ENCODE peak calls at places on chromosomes 6 and 20, in eight cellular contexts. P is OCI-LY7, E is fibroblast of pulmonary artery, Q is progenitor cell of endocrine pancreas, N is sigmoid colon, V is IMR-90, X is adrenal gland, Y is B cell. H is an unnamed sample.

GRCh38 chr6:3742076-3742425 is 9.5 kb downstream of the PXDC1 start:
- DNase-seq in P (no peak), E (no peak), Q (no peak), N (no peak), V (no peak), X (no peak), Y (no peak), H (no peak)

GRCh38 chr6:20534906-20535305 is 649 bp downstream of the CDKAL1 start:
- DNase-seq in P (peak; percentile 41), E (no peak), Q (no peak), N (no peak), V (no peak), X (no peak), Y (no peak), H (no peak)

GRCh38 chr6:151589667-151590066 is 95.8 kb downstream of the CCDC170 start:
- DNase-seq in P (no peak), E (no peak), Q (no peak), N (no peak), V (no peak), X (no peak), Y (no peak), H (no peak)

GRCh38 chr20:10306440-10307358 is 88.1 kb downstream of the SNAP25 start:
- DNase-seq in P (no peak), E (peak; percentile 92), Q (no peak), N (no peak), V (peak; percentile 91), X (no peak), Y (no peak), H (peak; percentile 77)

GRCh38 chr6:34610819-34611477 is 54.8 kb upstream of the SPDEF start:
- DNase-seq in P (no peak), E (peak; percentile 87), Q (no peak), N (no peak), V (peak; percentile 95), X (no peak), Y (no peak), H (peak; percentile 84)

GRCh38 chr6:113512581-113512980 is 344.6 kb upstream of the MARCKS start:
- DNase-seq in P (no peak), E (no peak), Q (no peak), N (no peak), V (no peak), X (no peak), Y (no peak), H (no peak)

GRCh38 chr20:20887593-20888272 is 175.3 kb upstream of the RALGAPA2 start:
- DNase-seq in P (no peak), E (no peak), Q (no peak), N (no peak), V (no peak), X (no peak), Y (no peak), H (no peak)

GRCh38 chr6:23301546-23301945 is 732.2 kb downstream of the HDGFL1 start:
- DNase-seq in P (no peak), E (no peak), Q (no peak), N (no peak), V (peak; percentile 41), X (no peak), Y (no peak), H (no peak)

GRCh38 chr6:28336284-28337024 is 506 bp upstream of the ZSCAN31 start:
- DNase-seq in P (peak; percentile 57), E (peak; percentile 65), Q (no peak), N (no peak), V (peak; percentile 31), X (peak; percentile 38), Y (peak; percentile 58), H (no peak)

GRCh38 chr6:63640062-63640461 is 4.5 kb downstream of the PHF3 start:
- DNase-seq in P (no peak), E (peak; percentile 43), Q (no peak), N (no peak), V (peak; percentile 79), X (no peak), Y (no peak), H (peak; percentile 75)

GRCh38 chr6:148440877-148441453 is 98.3 kb downstream of the SASH1 start:
- DNase-seq in P (no peak), E (peak; percentile 98), Q (no peak), N (peak; percentile 75), V (peak; percentile 85), X (peak; percentile 29), Y (no peak), H (peak; percentile 88)

GRCh38 chr6:27426045-27426620 is 37.6 kb downstream of the ZNF391 start:
- DNase-seq in P (no peak), E (no peak), Q (no peak), N (no peak), V (no peak), X (no peak), Y (no peak), H (no peak)

DNA sequence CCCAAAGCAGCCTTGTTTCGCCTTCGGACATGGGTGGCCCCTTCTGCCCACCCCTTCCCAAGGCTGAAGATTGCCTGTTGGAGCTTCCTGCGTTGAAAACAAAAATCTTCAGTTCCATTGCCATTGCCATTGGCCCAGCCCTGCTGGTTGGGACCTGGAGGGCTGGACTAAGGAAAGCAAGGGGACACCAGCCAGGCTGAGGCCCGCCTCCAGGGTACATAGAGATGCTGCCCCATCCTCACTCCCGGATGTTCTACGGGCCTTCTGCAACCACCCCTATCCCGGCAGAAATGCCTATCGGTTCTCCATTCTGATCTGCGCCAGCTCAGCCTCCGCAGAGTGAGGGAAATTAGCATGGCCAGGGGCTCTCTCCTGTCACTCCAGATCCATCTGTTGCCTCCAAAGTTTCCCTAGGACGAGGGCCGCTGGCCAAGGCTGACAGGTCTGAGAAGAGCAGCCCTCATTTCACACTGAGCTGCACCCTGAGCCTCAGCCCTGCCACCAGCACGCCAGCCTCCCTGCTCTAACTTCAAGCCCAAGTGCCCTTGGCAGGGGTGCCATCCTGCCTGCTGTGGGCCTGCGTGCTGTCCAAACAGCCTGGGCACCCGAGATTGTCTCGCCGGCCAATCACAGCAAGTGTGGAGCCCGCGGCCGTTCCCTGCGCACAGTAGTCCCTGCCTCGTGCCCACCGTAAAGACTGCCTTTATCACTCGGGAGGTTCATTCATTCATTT is 13.5 kb upstream of the STX16 start:
- DNase-seq in P (no peak), E (no peak), Q (no peak), N (peak; percentile 59), V (no peak), X (no peak), Y (no peak), H (no peak)
- TF ChIP-seq CTCF in P (no peak), E (no peak), Q (no peak), N (no peak), V (no peak), X (no peak), Y (no peak), H (no peak)

DNA sequence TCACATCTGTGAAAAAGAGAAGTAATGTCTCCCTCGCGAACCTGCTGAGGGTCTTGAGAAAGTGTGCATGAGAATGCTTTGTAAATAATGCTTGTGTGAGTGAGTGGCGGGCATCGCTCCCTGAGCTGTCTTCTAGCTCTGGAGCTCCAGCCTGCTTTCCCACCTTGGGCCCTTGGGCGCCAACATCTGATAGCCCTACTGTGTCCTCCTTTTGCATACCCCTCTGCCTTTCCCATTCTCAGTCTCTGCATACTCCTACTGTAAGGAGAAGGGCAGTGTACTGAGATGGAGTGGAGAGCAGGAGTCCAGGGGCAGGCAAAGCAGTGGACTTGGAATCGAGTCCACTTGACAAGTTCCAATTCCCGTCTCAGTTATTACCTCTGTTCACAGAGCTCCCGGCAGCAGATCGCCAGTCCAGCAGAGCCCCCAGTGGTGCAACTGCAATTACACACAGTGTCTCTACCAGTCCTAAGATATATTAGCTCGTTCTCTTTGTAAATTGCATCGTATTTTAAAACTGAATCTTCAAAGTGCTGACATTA is 855 bp upstream of the NCR2 start:
- DNase-seq in P (peak; percentile 8), E (peak; percentile 7), Q (no peak), N (no peak), V (no peak), X (no peak), Y (no peak), H (no peak)
- TF ChIP-seq CTCF in P (peak; percentile 49), E (peak; percentile 34), Q (peak; percentile 37), N (no peak), V (peak; percentile 32), X (no peak), Y (no peak), H (peak; percentile 35)

DNA sequence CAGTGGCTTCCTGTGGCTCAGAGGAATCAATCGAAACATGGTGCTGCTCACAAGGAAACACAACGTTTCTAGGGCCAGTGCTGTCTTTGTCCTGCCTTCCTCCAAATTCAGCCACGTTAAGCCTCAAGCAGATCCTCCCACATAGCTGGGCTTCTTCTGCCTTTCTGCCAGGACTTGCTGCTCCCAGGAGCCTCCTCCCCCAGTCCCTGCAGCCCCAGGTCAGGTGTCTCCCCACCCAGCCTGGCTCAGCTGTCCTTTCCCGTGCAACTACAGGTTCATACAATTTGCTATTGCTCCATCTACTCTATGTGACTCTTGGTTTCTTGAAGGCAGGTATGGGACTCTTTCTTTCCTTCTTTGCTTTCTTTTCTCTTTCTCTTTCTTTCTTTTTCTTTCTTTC is 215.3 kb upstream of the RNF24 start:
- DNase-seq in P (no peak), E (peak; percentile 25), Q (no peak), N (no peak), V (peak; percentile 17), X (no peak), Y (no peak), H (no peak)
- TF ChIP-seq CTCF in P (no peak), E (no peak), Q (no peak), N (no peak), V (no peak), X (no peak), Y (no peak), H (no peak)

GRCh38 chr6:136288566-136289326 is 900 bp downstream of the BCLAF1 start:
- DNase-seq in P (peak; percentile 68), E (peak; percentile 93), Q (peak; percentile 24), N (peak; percentile 88), V (peak; percentile 96), X (peak; percentile 81), Y (peak; percentile 92), H (peak; percentile 98)

GRCh38 chr6:136289327-136289578 is 393 bp downstream of the BCLAF1 start:
- DNase-seq in P (peak; percentile 95), E (peak; percentile 92), Q (peak; percentile 86), N (peak; percentile 95), V (peak; percentile 86), X (peak; percentile 91), Y (peak; percentile 97), H (peak; percentile 84)

GRCh38 chr6:136294621-136295020 is 5.0 kb upstream of the BCLAF1 start:
- DNase-seq in P (no peak), E (no peak), Q (no peak), N (no peak), V (no peak), X (no peak), Y (no peak), H (no peak)

GRCh38 chr6:136290406-136291010 is 862 bp upstream of the BCLAF1 start:
- DNase-seq in P (peak; percentile 86), E (peak; percentile 92), Q (no peak), N (peak; percentile 91), V (peak; percentile 85), X (peak; percentile 69), Y (peak; percentile 90), H (peak; percentile 87)

DNA sequence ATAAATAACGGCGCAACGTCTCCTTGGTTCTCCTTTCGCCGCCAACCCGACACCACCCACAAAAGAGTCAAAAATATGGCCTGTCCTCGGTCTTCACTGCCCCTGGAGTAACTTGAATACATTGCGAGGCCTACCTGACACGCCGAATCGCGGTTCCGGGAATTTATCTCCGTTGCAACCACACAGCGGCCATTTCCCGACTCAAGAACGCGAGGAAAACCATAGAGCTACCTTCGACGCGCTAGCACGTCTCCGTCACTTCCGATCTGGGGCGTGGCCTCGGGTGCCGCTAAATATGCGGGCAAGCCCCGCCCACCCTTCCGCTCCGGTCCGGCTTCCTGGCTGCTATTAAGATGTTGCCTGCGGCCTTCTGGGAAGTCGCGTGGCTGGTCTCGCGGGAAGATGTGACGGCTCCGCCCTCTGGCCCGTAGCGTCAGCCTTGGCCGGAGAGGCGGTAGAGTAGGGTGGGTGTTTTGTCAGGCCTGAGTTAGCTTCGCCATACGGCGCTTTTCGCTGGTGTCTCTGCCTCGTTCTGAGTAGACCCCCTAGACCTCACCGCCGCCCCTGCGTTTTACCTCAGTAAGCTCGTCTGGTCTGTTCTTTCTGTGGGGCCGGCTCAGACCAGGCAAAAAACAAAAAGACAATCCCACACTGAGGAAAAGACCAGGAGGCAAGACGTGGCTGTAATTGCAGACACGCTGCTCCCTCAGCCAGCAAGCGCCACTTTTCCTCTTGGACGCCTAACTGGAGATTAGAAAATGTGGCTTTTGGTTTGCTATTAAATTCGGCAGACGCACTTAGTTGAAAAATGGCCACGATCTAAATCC is at the start of gene BCLAF1:
- DNase-seq in P (peak; percentile 99), E (peak; percentile 100), Q (peak; percentile 98), N (peak; percentile 100), V (peak; percentile 99), X (peak; percentile 100), Y (peak; percentile 100), H (peak; percentile 99)
- TF ChIP-seq CTCF in P (peak; percentile 34), E (no peak), Q (peak; percentile 7), N (no peak), V (no peak), X (no peak), Y (no peak), H (no peak)

H was measured in HFFc6.